ENCODE peak calls at places on chromosomes 12 and 14, in eight cellular contexts. Q is psoas muscle; F is DND-41; I is heart left ventricle; L is CD8-positive, alpha-beta T cell; Z is ovary; B is tibial nerve; M is uterus. E is an unnamed sample.

GRCh38 chr14:54253195-54253947 is 143.4 kb upstream of the CDKN3 start:
- DNase-seq in F (no peak), I (no peak), Z (no peak), Q (no peak), M (no peak), L (no peak), B (no peak), E (peak; percentile 5)

GRCh38 chr14:56342419-56342901 is 224.2 kb downstream of the PELI2 start:
- DNase-seq in F (no peak), L (no peak), I (no peak), Z (no peak), B (no peak), Q (no peak), M (no peak), E (no peak)

GRCh38 chr12:26327975-26328635 is 132.7 kb downstream of the SSPN start:
- DNase-seq in Z (no peak), M (no peak), B (no peak), I (no peak), L (no peak), F (no peak), Q (no peak), E (no peak)

GRCh38 chr14:61753631-61754030 is 8.6 kb upstream of the SNAPC1 start:
- DNase-seq in B (no peak), Q (no peak), L (no peak), I (no peak), Z (no peak), F (no peak), M (no peak), E (no peak)

GRCh38 chr14:36048667-36049066 is 127.9 kb downstream of the PTCSC3 start:
- DNase-seq in Z (no peak), I (no peak), M (no peak), Q (no peak), F (no peak), B (no peak), L (no peak), E (no peak)

GRCh38 chr12:64177001-64177400 is 45.1 kb downstream of the KICS2 start:
- DNase-seq in Z (no peak), M (no peak), F (no peak), I (no peak), Q (no peak), B (no peak), L (no peak), E (no peak)

GRCh38 chr12:27873010-27873409 is 93.0 kb upstream of the MANSC4 start:
- DNase-seq in Q (no peak), Z (no peak), B (no peak), I (no peak), F (no peak), L (no peak), M (no peak), E (no peak)

GRCh38 chr12:56333197-56333678 is 562 bp downstream of the PAN2 start:
- DNase-seq in L (no peak), F (no peak), I (no peak), M (peak; percentile 21), Z (peak; percentile 46), B (no peak), Q (no peak), E (no peak)

GRCh38 chr12:121400332-121401139 is 618 bp downstream of the RNF34 start:
- DNase-seq in F (peak; percentile 50), M (peak; percentile 33), B (peak; percentile 13), I (peak; percentile 40), L (peak; percentile 72), Z (no peak), Q (peak; percentile 53), E (no peak)

GRCh38 chr12:24212496-24212895 is 263.0 kb upstream of the SOX5 start:
- DNase-seq in M (no peak), I (no peak), Z (no peak), B (no peak), Q (no peak), L (no peak), F (no peak), E (no peak)

GRCh38 chr12:98385636-98386035 is 129.8 kb upstream of the TMPO start:
- DNase-seq in I (no peak), F (no peak), Z (no peak), M (no peak), B (no peak), L (no peak), Q (no peak), E (no peak)

GRCh38 chr12:6199531-6200265 is 502 bp upstream of the CD9 start:
- DNase-seq in B (no peak), M (peak; percentile 64), L (no peak), F (no peak), Q (peak; percentile 49), Z (peak; percentile 65), I (peak; percentile 66), E (no peak)

GRCh38 chr14:33564774-33565630 is 385.9 kb downstream of the EGLN3 start:
- DNase-seq in M (no peak), Q (no peak), B (no peak), L (no peak), Z (no peak), I (no peak), F (no peak), E (no peak)

GRCh38 chr12:54021006-54021405 is 7.2 kb upstream of the HOXC6 start:
- DNase-seq in M (no peak), L (no peak), Q (no peak), Z (peak; percentile 59), F (no peak), I (no peak), B (no peak), E (no peak)
- H3K27me3 ChIP-seq in M (no peaks in the 10 kb centered on the region), L (peaks cover 44% of the 10 kb centered on the region), Q (no peaks in the 10 kb centered on the region), Z (no peaks in the 10 kb centered on the region), F (peaks cover 47% of the 10 kb centered on the region), I (peaks cover 77% of the 10 kb centered on the region), B (no peaks in the 10 kb centered on the region), E (no peaks in the 10 kb centered on the region)

DNA sequence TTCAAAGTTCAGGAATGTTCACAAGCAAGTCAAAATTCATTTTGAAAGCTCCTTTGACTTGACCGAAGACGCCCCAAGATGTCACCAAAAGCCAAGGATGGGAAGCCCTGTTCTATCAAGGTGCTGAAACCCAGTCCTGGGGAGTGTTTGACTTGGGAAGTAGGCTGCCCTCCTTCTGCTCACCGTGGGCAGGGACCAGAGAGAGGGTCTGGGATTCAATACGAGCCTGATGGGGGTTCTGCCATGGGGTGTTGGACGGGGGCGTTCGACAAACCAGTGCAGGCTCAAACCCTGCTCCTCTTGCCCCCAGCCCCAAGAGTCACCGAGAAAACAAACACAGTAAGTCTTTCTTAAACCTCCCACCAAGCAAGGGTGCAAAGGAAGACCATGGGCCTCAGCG is 150.1 kb upstream of the DIO3 start:
- DNase-seq in M (no peak), B (no peak), F (no peak), L (no peak), Z (no peak), Q (no peak), I (no peak), E (no peak)
- H3K4me3 ChIP-seq in M (no peak overlapping the region), B (no peak overlapping the region), F (no peak overlapping the region), L (no peak overlapping the region), Z (no peak overlapping the region), Q (no peak overlapping the region), I (no peak overlapping the region), E (no peak overlapping the region)

GRCh38 chr14:101182476-101182875 is 279.0 kb upstream of the RTL1 start:
- DNase-seq in B (no peak), Z (no peak), L (peak; percentile 36), I (no peak), Q (no peak), F (no peak), M (no peak), E (no peak)

GRCh38 chr14:101184104-101184455 is 280.6 kb upstream of the RTL1 start:
- DNase-seq in F (peak; percentile 6), M (no peak), I (no peak), L (no peak), B (no peak), Z (peak; percentile 23), Q (no peak), E (no peak)

GRCh38 chr14:101185081-101185835 is 281.7 kb upstream of the RTL1 start:
- DNase-seq in I (no peak), M (peak; percentile 6), B (no peak), L (peak; percentile 43), F (peak; percentile 1), Q (no peak), Z (peak; percentile 20), E (no peak)

GRCh38 chr14:101184562-101184961 is 281.0 kb upstream of the RTL1 start:
- DNase-seq in F (no peak), M (no peak), B (no peak), Q (no peak), I (no peak), Z (no peak), L (no peak), E (no peak)

DNA sequence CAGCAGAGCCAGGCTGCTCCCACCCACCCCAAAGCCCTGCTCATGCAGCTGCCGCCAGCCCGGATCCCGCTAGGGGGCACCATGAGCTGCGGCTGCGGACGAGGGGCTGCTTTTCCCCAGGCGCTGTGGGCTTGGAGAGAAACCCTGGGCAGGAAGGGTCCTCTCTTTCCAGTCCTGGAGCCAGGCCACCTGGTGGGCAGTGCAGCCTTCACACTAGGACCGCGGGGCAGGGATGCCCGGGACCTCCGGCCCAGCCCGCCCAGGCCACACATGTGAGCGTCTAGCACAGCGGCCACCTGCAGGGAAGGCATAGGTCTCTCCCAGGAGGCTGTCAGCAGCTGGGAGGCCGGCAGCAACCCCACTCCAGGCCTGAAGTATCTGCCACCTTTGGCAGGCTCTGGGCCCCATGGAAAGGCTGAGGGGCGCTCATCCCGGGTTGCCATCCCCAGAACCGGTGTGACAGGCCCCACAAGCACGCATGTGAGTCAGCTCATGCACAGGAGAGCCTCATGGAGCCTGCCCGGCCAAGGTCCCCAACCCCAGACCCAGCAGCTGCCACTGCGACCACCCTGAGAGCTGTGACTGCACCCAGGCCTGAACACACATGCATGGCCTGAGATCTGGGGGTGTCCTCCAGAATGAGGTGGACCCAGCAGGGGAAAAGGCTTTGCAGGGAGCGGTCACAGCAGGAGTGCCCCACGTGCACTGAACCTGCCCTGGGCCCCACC is 280.0 kb upstream of the RTL1 start:
- DNase-seq in M (peak; percentile 42), B (no peak), L (peak; percentile 38), F (peak; percentile 3), Z (peak; percentile 79), I (no peak), Q (no peak), E (no peak)
- TF ChIP-seq CTCF in M (peak; percentile 67), B (peak; percentile 20), L (no peak), F (no peak), Z (no peak), I (no peak), Q (no peak), E (no peak)

GRCh38 chr12:79000501-79000900 is 135.9 kb downstream of the SYT1 start:
- DNase-seq in F (no peak), B (no peak), Z (no peak), L (no peak), M (no peak), Q (no peak), I (no peak), E (no peak)

GRCh38 chr12:79006306-79006705 is 141.7 kb downstream of the SYT1 start:
- DNase-seq in L (no peak), Q (no peak), F (no peak), M (no peak), B (no peak), Z (no peak), I (no peak), E (no peak)

DNA sequence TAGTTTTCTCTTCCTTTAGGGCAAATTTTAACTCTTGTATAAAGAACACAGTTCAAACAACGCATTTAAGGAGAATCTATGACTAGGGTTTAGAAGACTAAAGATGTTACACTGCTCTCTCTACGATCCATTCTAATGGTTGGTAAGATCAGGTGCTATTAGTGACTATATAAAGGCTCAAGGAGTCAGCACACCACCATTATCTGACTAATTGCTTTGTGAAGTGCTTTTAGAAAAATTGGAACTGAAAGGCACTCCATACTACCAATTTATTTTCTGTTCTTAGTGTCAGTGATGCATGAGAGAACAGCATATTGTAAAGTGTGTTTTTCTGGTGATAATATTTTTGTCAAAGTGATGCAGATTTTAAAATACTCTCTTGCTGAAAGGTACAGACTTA is 136.8 kb downstream of the SYT1 start:
- DNase-seq in I (no peak), F (no peak), Z (no peak), M (no peak), L (no peak), Q (no peak), B (no peak), E (no peak)
- H3K27me3 ChIP-seq in I (no peaks in the 10 kb centered on the region), F (no peaks in the 10 kb centered on the region), Z (no peaks in the 10 kb centered on the region), M (no peaks in the 10 kb centered on the region), L (no peaks in the 10 kb centered on the region), Q (no peaks in the 10 kb centered on the region), B (no peaks in the 10 kb centered on the region), E (no peaks in the 10 kb centered on the region)